ENCODE peak calls at places on chromosomes 4 and X, in eight cellular contexts. L is HEK293T; M is MCF 10A; N is activated CD4-positive, alpha-beta memory T cell treated with anti-CD3 and anti-CD28 coated beads for 36 hours; Q is WERI-Rb-1; Z is ureter; H is NAMALWA; V is activated CD4-positive, alpha-beta T cell treated with anti-CD3 and anti-CD28 coated beads, Interleukin-2, amount 10 ng/mL, durations not matched to agents 7 days and 5 days. X is an unnamed sample.

GRCh38 chr4:185874516-185875230 is 62.7 kb upstream of the SORBS2 start:
- DNase-seq in L (no peak), M (peak), N (no peak), Q (no peak), Z (no peak), H (no peak), V (no peak), X (no peak)

GRCh38 chr4:57098415-57098814 is 11.8 kb downstream of the IGFBP7 start:
- DNase-seq in L (no peak), M (no peak), N (no peak), Q (no peak), Z (no peak), H (no peak), V (no peak), X (no peak)

GRCh38 chr4:2258091-2259035 is 3.5 kb downstream of the MXD4 start:
- DNase-seq in L (no peak), M (no peak), N (peak), Q (no peak), Z (no peak), H (no peak), V (no peak), X (no peak)

GRCh38 chr4:76341063-76341462 is 34.5 kb downstream of the STBD1 start:
- DNase-seq in L (no peak), M (peak), N (no peak), Q (no peak), Z (no peak), H (no peak), V (no peak), X (no peak)

GRCh38 chr4:87492617-87493016 is 36.6 kb downstream of the SPARCL1 start:
- DNase-seq in L (no peak), M (no peak), N (no peak), Q (no peak), Z (no peak), H (no peak), V (no peak), X (no peak)

GRCh38 chr4:146222313-146222712 is 8.0 kb downstream of the REELD1 start:
- DNase-seq in L (no peak), M (peak), N (no peak), Q (no peak), Z (no peak), H (no peak), V (no peak), X (no peak)

GRCh38 chr4:182577411-182577810 is 334.2 kb downstream of the TENM3 start:
- DNase-seq in L (no peak), M (no peak), N (no peak), Q (no peak), Z (no peak), H (no peak), V (no peak), X (no peak)

GRCh38 chrX:153970398-153971123 is 1.1 kb downstream of the HCFC1 start:
- DNase-seq in L (peak), M (peak), N (peak), Q (peak), Z (peak), H (peak), V (peak), X (peak)

GRCh38 chr4:77145806-77146425 is 11.1 kb upstream of the CCNG2 start:
- DNase-seq in L (no peak), M (peak), N (no peak), Q (no peak), Z (no peak), H (no peak), V (no peak), X (no peak)

GRCh38 chr4:142324572-142324971 is 521.5 kb downstream of the INPP4B start:
- DNase-seq in L (no peak), M (no peak), N (no peak), Q (no peak), Z (no peak), H (no peak), V (no peak), X (no peak)

GRCh38 chr4:69881173-69881773 is 21.3 kb upstream of the SULT1E1 start:
- DNase-seq in L (peak), M (peak), N (peak), Q (peak), Z (no peak), H (peak), V (peak), X (peak)

GRCh38 chrX:45714864-45715263 is 514.2 kb upstream of the DIPK2B start:
- DNase-seq in L (no peak), M (peak), N (peak), Q (no peak), Z (no peak), H (no peak), V (no peak), X (no peak)